ENCODE peak calls at places on chromosomes 11 and 22, in nine cellular contexts. C is DND-41; N is GM23248; B is heart left ventricle; L is CD4-positive, CD25-positive, alpha-beta regulatory T cell; R is adrenal gland; P is neural progenitor cell; Y is RWPE2; H is kidney. O is an unnamed sample.

GRCh38 chr11:9066432-9066925 is 24.9 kb downstream of the SCUBE2 start:
- DNase-seq in C (no peak), N (no peak), B (no peak), L (no peak), R (peak; percentile 55), P (no peak), Y (no peak), H (no peak), O (no peak)

GRCh38 chr11:68039526-68040086 is 781 bp downstream of the TCIRG1 start:
- DNase-seq in C (no peak), N (peak; percentile 30), B (no peak), L (peak; percentile 20), R (no peak), P (no peak), Y (no peak), H (peak; percentile 80), O (peak; percentile 57)

GRCh38 chr11:1226981-1227550 is 4.2 kb downstream of the MUC5B start:
- DNase-seq in C (no peak), N (peak; percentile 47), B (no peak), L (no peak), R (no peak), P (peak; percentile 44), Y (peak; percentile 48), H (peak; percentile 71), O (peak; percentile 61)

GRCh38 chr11:134048028-134048427 is 20.8 kb upstream of the JAM3 start:
- DNase-seq in C (no peak), N (peak; percentile 57), B (no peak), L (no peak), R (no peak), P (no peak), Y (peak; percentile 11), H (no peak), O (no peak)

GRCh38 chr22:24423519-24424000 is 3.8 kb upstream of the ADORA2A start:
- DNase-seq in C (no peak), N (peak; percentile 71), B (peak; percentile 70), L (no peak), R (peak; percentile 61), P (peak; percentile 81), Y (no peak), H (no peak), O (peak; percentile 70)

GRCh38 chr11:7081441-7081840 is 7.4 kb upstream of the RBMXL2 start:
- DNase-seq in C (no peak), N (no peak), B (no peak), L (no peak), R (no peak), P (no peak), Y (no peak), H (no peak), O (no peak)

GRCh38 chr11:47506363-47506762 is 46.6 kb downstream of the CELF1 start:
- DNase-seq in C (no peak), N (no peak), B (no peak), L (no peak), R (no peak), P (no peak), Y (no peak), H (no peak), O (no peak)

GRCh38 chr11:71078482-71078881 is 173.9 kb downstream of the SHANK2 start:
- DNase-seq in C (no peak), N (peak; percentile 26), B (no peak), L (no peak), R (no peak), P (no peak), Y (no peak), H (no peak), O (no peak)

GRCh38 chr22:19527321-19527721 is 3.1 kb upstream of the CLDN5 start:
- DNase-seq in C (no peak), N (no peak), B (no peak), L (no peak), R (no peak), P (no peak), Y (no peak), H (no peak), O (no peak)

GRCh38 chr22:37726240-37726887 is 29.5 kb downstream of the TRIOBP start:
- DNase-seq in C (no peak), N (peak; percentile 68), B (no peak), L (peak; percentile 17), R (no peak), P (no peak), Y (no peak), H (no peak), O (no peak)

GRCh38 chr11:116311141-116311540 is 461.6 kb downstream of the BUD13 start:
- DNase-seq in C (no peak), N (no peak), B (no peak), L (no peak), R (no peak), P (no peak), Y (no peak), H (no peak), O (no peak)

DNA sequence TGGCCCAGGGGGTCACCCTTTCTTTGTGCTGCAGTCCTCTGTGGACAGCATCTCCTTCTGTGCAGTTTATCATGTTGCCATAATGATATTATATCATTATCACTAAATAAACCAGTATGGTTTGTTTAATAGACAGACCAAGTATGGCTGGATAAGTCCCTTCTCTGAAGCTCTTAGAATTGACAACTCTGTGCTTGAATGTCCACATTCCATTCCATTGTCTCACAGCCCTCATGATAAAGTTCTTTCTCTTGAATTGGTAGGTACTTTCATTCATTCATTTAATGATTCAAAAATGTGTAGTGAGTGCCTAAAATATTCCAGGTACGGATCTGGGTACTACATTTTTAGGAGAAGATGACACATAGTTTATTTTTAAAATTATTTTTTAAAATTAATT is 7.8 kb downstream of the RPS6KA4 start:
- DNase-seq in C (no peak), N (peak; percentile 45), B (no peak), L (no peak), R (no peak), P (no peak), Y (no peak), H (no peak), O (no peak)
- H3K36me3 ChIP-seq in C (peaks cover 69% of the 10 kb centered on the region), N (peaks cover 26% of the 10 kb centered on the region), B (peaks cover 15% of the 10 kb centered on the region), L (peaks cover 55% of the 10 kb centered on the region), R (peaks cover 84% of the 10 kb centered on the region), P (no peaks in the 10 kb centered on the region), Y (peaks cover 90% of the 10 kb centered on the region), H (peaks cover 4% of the 10 kb centered on the region), O (no peaks in the 10 kb centered on the region)

DNA sequence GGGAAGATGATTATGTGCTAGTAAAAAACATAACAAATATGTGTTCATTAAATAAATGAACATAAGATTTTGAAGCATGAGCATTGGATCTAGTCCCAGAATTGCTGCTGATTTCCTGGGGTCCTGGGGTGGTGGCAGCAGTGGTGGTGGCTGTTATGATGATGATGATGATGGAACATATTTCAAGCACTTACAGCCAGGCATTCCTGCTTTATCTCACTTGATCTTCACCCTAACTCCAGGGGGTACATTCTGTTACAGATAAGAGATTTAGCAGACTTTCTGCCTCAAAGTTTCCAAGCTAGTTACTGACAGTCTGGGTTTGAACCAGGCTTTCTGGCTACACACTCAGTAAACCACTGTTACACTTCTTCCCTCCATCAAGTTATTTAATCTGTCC is 5.2 kb downstream of the TRAPPC4 start:
- DNase-seq in C (no peak), N (no peak), B (no peak), L (no peak), R (no peak), P (no peak), Y (no peak), H (no peak), O (no peak)
- H3K4me1 ChIP-seq in C (peaks cover 18% of the 10 kb centered on the region), N (peaks cover 13% of the 10 kb centered on the region), B (peaks cover 32% of the 10 kb centered on the region), L (peaks cover 26% of the 10 kb centered on the region), R (peaks cover 12% of the 10 kb centered on the region), P (peaks cover 7% of the 10 kb centered on the region), Y (peaks cover 7% of the 10 kb centered on the region), H (peaks cover 47% of the 10 kb centered on the region), O (peaks cover 34% of the 10 kb centered on the region)

DNA sequence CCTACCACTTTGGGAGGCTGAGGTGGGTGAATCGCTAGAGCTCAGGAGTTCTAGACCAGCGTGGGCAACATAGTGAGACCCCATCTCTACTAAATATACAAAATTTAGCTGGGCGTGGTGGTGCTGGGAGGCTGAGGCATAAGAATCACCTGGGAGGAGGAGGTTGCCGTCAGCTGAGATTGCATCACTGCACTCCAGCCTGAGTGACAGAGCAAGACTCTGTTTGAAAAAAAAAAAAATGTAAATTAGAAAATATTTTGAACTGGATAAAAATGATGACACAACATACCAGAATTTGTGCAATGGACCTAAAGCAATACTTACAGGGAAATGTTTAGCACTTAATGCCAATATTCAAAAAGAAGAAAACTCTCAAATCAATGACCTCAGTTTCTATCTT is 46.4 kb downstream of the ATG16L2 start:
- DNase-seq in C (no peak), N (no peak), B (no peak), L (no peak), R (no peak), P (no peak), Y (no peak), H (no peak), O (no peak)
- H3K36me3 ChIP-seq in C (peaks cover 8% of the 10 kb centered on the region), N (no peaks in the 10 kb centered on the region), B (no peaks in the 10 kb centered on the region), L (peaks cover 16% of the 10 kb centered on the region), R (no peaks in the 10 kb centered on the region), P (no peaks in the 10 kb centered on the region), Y (no peaks in the 10 kb centered on the region), H (no peaks in the 10 kb centered on the region), O (no peaks in the 10 kb centered on the region)

DNA sequence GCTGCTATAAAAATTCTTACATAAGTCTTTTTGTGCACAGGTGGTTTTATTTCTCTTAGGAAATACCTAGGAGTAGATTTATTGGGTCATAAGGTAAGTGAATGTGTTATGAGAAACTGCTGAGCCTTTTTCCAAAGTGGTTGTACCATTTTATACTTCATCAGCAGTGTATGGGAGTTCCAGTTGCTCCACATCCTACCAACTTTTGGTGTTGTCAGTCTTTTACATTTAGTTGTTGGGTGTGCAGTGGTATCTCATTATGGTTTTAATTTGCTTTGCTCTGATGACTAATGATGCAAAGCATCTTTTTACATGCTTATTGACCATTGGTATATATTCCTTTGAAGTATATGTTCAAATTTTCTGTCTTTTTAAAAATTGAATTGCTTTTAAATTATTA is 3.1 kb downstream of the CAT start:
- DNase-seq in C (no peak), N (no peak), B (no peak), L (no peak), R (no peak), P (no peak), Y (no peak), H (no peak), O (no peak)
- H3K4me1 ChIP-seq in C (peaks cover 27% of the 10 kb centered on the region), N (peaks cover 15% of the 10 kb centered on the region), B (peaks cover 63% of the 10 kb centered on the region), L (peaks cover 25% of the 10 kb centered on the region), R (peaks cover 30% of the 10 kb centered on the region), P (no peaks in the 10 kb centered on the region), Y (peaks cover 6% of the 10 kb centered on the region), H (peaks cover 11% of the 10 kb centered on the region), O (peaks cover 24% of the 10 kb centered on the region)

DNA sequence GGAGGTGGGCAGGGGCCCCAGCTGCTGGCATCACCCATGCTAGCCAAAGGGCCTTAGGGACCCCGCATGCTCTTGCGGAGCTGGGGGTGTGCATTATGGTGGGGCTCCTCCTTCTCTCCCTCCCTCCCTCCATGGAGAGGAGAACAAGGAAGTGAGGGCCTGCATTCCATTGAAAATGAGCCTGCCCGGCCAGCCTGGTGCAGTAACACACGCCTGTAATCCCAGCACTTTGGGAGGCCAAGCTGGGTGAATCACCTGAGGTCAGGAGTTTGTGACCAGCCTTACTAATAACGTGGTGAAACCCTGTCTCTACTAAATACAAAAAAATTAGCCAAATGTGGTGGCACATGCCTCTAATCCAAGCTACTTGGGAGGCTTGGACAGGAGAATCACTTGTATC is 22.4 kb downstream of the SNAP29 start:
- DNase-seq in C (no peak), N (peak; percentile 57), B (no peak), L (no peak), R (no peak), P (no peak), Y (no peak), H (no peak), O (no peak)
- H3K36me3 ChIP-seq in C (peaks cover 57% of the 10 kb centered on the region), N (no peaks in the 10 kb centered on the region), B (peaks cover 10% of the 10 kb centered on the region), L (peaks cover 44% of the 10 kb centered on the region), R (peaks cover 35% of the 10 kb centered on the region), P (no peaks in the 10 kb centered on the region), Y (peaks cover 32% of the 10 kb centered on the region), H (peaks cover 23% of the 10 kb centered on the region), O (no peaks in the 10 kb centered on the region)